ENCODE peak calls at places on chromosomes 7 and 10, in six cellular contexts. F is HepG2, G is GM12878, M is A549, Y is IMR-90, D is K562. T is an unnamed sample.

GRCh38 chr7:98867271-98867701 is 2.5 kb downstream of the TMEM130 start:
- DNase-seq in F (no peak), G (no peak), M (no peak), Y (peak; percentile 36), D (no peak), T (no peak)

GRCh38 chr10:44668336-44668735 is 242.8 kb upstream of the TMEM72 start:
- DNase-seq in F (no peak), G (no peak), M (no peak), Y (no peak), D (no peak), T (no peak)

GRCh38 chr7:157009778-157010587 is 480 bp downstream of the MNX1 start:
- DNase-seq in F (no peak), G (no peak), M (peak; percentile 60), Y (no peak), D (peak; percentile 80), T (peak; percentile 57)

GRCh38 chr10:44384601-44385422 is at the start of gene CXCL12:
- DNase-seq in F (no peak), G (no peak), M (no peak), Y (peak; percentile 44), D (no peak), T (no peak)

GRCh38 chr7:30655096-30655970 is 26.9 kb downstream of the CRHR2 start:
- DNase-seq in F (no peak), G (no peak), M (no peak), Y (no peak), D (no peak), T (no peak)

GRCh38 chr10:92695679-92696605 is 6.2 kb downstream of the HHEX start:
- DNase-seq in F (no peak), G (no peak), M (peak; percentile 22), Y (peak; percentile 70), D (peak; percentile 61), T (no peak)

GRCh38 chr10:3068968-3069737 is 1.8 kb downstream of the PFKP start:
- DNase-seq in F (no peak), G (no peak), M (no peak), Y (peak; percentile 27), D (peak; percentile 71), T (no peak)

GRCh38 chr7:102991077-102991539 is 78.3 kb downstream of the LRRC17 start:
- DNase-seq in F (no peak), G (no peak), M (no peak), Y (no peak), D (no peak), T (no peak)

GRCh38 chr10:103645141-103646054 is 151.9 kb downstream of the NEURL1 start:
- DNase-seq in F (peak; percentile 87), G (no peak), M (no peak), Y (peak; percentile 99), D (no peak), T (no peak)

GRCh38 chr10:82942572-82943091 is 1067.6 kb downstream of the NRG3 start:
- DNase-seq in F (no peak), G (no peak), M (no peak), Y (no peak), D (no peak), T (no peak)

GRCh38 chr7:1061180-1061579 is 16.8 kb downstream of the GPR146 start:
- DNase-seq in F (no peak), G (no peak), M (no peak), Y (no peak), D (no peak), T (no peak)

GRCh38 chr10:116001266-116001857 is 271.6 kb downstream of the GFRA1 start:
- DNase-seq in F (no peak), G (no peak), M (no peak), Y (no peak), D (no peak), T (peak; percentile 37)

GRCh38 chr7:71193099-71193810 is 61.3 kb downstream of the GALNT17 start:
- DNase-seq in F (no peak), G (no peak), M (no peak), Y (no peak), D (no peak), T (no peak)
- TF ChIP-seq BHLHE40 in F (no peak), G (no peak), M (no peak), Y (no peak), D (no peak), T (no peak)

GRCh38 chr10:6766061-6766460 is 186.0 kb upstream of the PRKCQ start:
- DNase-seq in F (no peak), G (no peak), M (no peak), Y (peak; percentile 56), D (no peak), T (no peak)
- TF ChIP-seq BHLHE40 in F (no peak), G (no peak), M (no peak), Y (no peak), D (no peak), T (no peak)

GRCh38 chr10:86730227-86730626 is 26.2 kb upstream of the BMPR1A start:
- DNase-seq in F (peak; percentile 47), G (no peak), M (no peak), Y (peak; percentile 6), D (no peak), T (no peak)
- TF ChIP-seq BHLHE40 in F (no peak), G (no peak), M (no peak), Y (no peak), D (no peak), T (no peak)

GRCh38 chr10:69130251-69130650 is 6.3 kb downstream of the VPS26A start:
- DNase-seq in F (no peak), G (no peak), M (no peak), Y (peak; percentile 40), D (no peak), T (no peak)
- TF ChIP-seq BHLHE40 in F (no peak), G (no peak), M (no peak), Y (no peak), D (no peak), T (no peak)

GRCh38 chr10:97332586-97333350 is 1.8 kb downstream of the FRAT2 start:
- DNase-seq in F (peak; percentile 77), G (no peak), M (no peak), Y (peak; percentile 87), D (peak; percentile 42), T (peak; percentile 48)

GRCh38 chr10:97331304-97331703 is 3.2 kb downstream of the FRAT2 start:
- DNase-seq in F (no peak), G (no peak), M (no peak), Y (no peak), D (no peak), T (no peak)

GRCh38 chr10:97328646-97329453 is 5.7 kb downstream of the FRAT2 start:
- DNase-seq in F (peak; percentile 90), G (no peak), M (no peak), Y (peak; percentile 49), D (no peak), T (no peak)

GRCh38 chr10:97325754-97326153 is 6.7 kb downstream of the FRAT1 start:
- DNase-seq in F (no peak), G (no peak), M (no peak), Y (no peak), D (no peak), T (no peak)

GRCh38 chr10:97327348-97328294 is 6.9 kb downstream of the FRAT2 start:
- DNase-seq in F (peak; percentile 96), G (no peak), M (peak; percentile 83), Y (no peak), D (peak; percentile 20), T (no peak)
- TF ChIP-seq BHLHE40 in F (no peak), G (no peak), M (no peak), Y (no peak), D (no peak), T (no peak)

DNA sequence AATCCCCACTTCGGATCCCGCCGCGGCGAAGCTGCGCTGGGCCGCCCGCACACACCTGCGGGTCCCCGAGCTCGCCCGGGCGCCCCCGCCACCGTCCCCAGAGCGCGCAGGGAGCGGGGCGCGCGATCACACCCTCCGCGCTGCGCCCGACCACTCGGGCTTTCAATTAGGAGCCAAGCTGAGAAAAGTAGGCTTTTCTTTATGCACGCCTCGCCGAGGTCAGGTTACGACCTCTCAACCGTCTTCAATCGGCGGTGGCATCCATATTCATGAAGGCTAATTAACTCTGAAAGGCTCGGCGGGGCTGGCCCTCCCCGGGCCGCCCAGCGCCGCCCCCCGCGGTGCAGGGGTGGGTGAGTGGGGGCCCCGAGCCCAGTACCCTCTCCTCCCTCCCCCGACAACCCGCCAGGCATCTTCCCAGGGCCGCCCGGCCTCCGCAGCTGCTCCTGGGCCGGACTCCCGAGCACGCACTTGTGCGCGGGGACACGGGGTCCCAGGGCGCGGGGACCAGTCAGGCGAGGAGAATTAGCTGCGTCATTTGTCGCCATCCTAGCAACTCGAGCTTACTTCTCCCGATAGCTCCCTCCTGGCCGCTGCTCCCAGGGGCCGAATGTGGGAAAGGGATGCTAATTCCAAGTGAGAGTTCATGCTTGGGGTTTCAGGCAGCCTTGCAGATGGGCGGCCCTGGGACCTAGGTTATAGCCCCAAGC is 155.5 kb upstream of the LYZL2 start:
- DNase-seq in F (no peak), G (no peak), M (no peak), Y (peak; percentile 69), D (no peak), T (peak; percentile 70)
- TF ChIP-seq BHLHE40 in F (no peak), G (peak; percentile 18), M (no peak), Y (no peak), D (no peak), T (no peak)

DNA sequence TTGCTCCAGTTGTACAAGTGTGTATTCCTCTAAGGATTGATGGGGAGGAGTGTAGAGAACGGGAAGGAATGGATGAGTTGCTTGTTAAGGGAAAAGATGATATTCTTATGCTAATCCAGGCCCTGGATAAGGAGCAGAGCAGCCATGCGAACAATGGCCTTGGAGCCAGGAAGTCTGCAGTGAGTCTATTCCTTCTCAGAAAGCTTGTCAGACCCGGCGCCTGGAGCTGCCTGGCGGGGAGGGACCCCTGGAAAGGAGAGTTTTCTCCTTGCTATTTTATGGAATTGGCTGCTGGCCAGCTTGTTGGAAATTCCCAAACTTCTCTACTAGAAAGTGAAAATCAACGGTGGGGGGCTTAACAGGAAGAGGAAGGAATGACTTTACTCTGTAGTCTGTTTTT is 89.1 kb downstream of the MMRN2 start:
- DNase-seq in F (no peak), G (no peak), M (no peak), Y (peak; percentile 47), D (no peak), T (peak; percentile 72)
- TF ChIP-seq BHLHE40 in F (no peak), G (no peak), M (no peak), Y (no peak), D (no peak), T (no peak)